ENCODE peak calls at places on chromosomes 3 and 15, in seven cellular contexts. D is dorsolateral prefrontal cortex; Q is Calu3; B is fibroblast of mammary gland; M is posterior vena cava; Y is activated T-helper 9 cell treated with anti-CD3 and anti-CD28 coated beads, Interleukin-2, amount 50 U/mL, for 16 hours; T is PC-3. L is an unnamed sample.
A peak's percentile ranks its signal among the peaks of the same experiment; 100 is the strongest.

GRCh38 chr3:78848392-78849288 is 919.2 kb downstream of the ROBO1 start:
- DNase-seq in T (peak; percentile 9), M (no peak), Q (no peak), D (no peak), B (no peak), Y (no peak), L (no peak)

GRCh38 chr3:66625464-66626216 is 124.8 kb upstream of the LRIG1 start:
- DNase-seq in Y (no peak), B (no peak), M (no peak), Q (no peak), D (no peak), T (no peak), L (no peak)

GRCh38 chr3:32137870-32138269 is 31.4 kb downstream of the GPD1L start:
- DNase-seq in B (no peak), D (no peak), T (no peak), M (no peak), Q (no peak), Y (no peak), L (no peak)

GRCh38 chr15:60840306-60840702 is 361.4 kb upstream of the ICE2 start:
- DNase-seq in M (no peak), D (no peak), Y (no peak), Q (no peak), B (peak; percentile 51), T (no peak), L (no peak)

GRCh38 chr3:72957303-72957702 is 39.3 kb upstream of the PPP4R2 start:
- DNase-seq in Y (no peak), B (no peak), D (peak; percentile 76), M (no peak), T (no peak), Q (peak; percentile 28), L (no peak)

GRCh38 chr15:74179101-74179841 is 5.8 kb downstream of the ISLR start:
- DNase-seq in Q (peak; percentile 74), B (peak; percentile 89), T (peak; percentile 91), Y (no peak), M (peak; percentile 96), D (peak; percentile 51), L (peak; percentile 70)

GRCh38 chr15:78004919-78005634 is 72.4 kb downstream of the TBC1D2B start:
- DNase-seq in T (peak; percentile 3), Q (no peak), M (peak; percentile 94), D (peak; percentile 75), Y (no peak), B (peak; percentile 95), L (peak; percentile 50)

GRCh38 chr3:188583476-188584161 is 429.7 kb downstream of the LPP start:
- DNase-seq in D (no peak), T (peak; percentile 73), Y (no peak), Q (no peak), B (peak; percentile 18), M (no peak), L (no peak)

GRCh38 chr15:58410353-58410752 is 21.4 kb upstream of the LIPC start:
- DNase-seq in M (no peak), Y (no peak), T (no peak), Q (no peak), B (peak; percentile 27), D (no peak), L (no peak)

GRCh38 chr15:96366526-96366877 is 36.0 kb downstream of the NR2F2 start:
- DNase-seq in B (no peak), M (no peak), Q (no peak), D (no peak), T (no peak), Y (no peak), L (no peak)

GRCh38 chr15:74178326-74179100 is 5.0 kb downstream of the ISLR start:
- DNase-seq in Y (no peak), B (no peak), D (peak; percentile 17), M (peak; percentile 49), T (no peak), Q (no peak), L (no peak)

GRCh38 chr3:82505079-82505756 is 743.8 kb upstream of the GBE1 start:
- DNase-seq in Q (no peak), T (no peak), D (no peak), M (no peak), Y (no peak), B (no peak), L (no peak)

GRCh38 chr15:50552238-50552637 is 5.8 kb upstream of the USP50 start:
- DNase-seq in B (no peak), T (no peak), M (no peak), Q (no peak), D (no peak), Y (no peak), L (no peak)

GRCh38 chr3:13372656-13373055 is 47.5 kb downstream of the NUP210 start:
- DNase-seq in M (no peak), D (no peak), B (no peak), Q (no peak), T (no peak), Y (no peak), L (no peak)

GRCh38 chr3:143538577-143538981 is 309.7 kb downstream of the SLC9A9 start:
- DNase-seq in D (no peak), T (no peak), Y (no peak), B (peak; percentile 97), Q (no peak), M (no peak), L (no peak)

GRCh38 chr3:190097617-190098016 is 23.1 kb downstream of the P3H2 start:
- DNase-seq in T (no peak), B (no peak), Q (no peak), Y (no peak), D (no peak), M (no peak), L (no peak)

GRCh38 chr3:8603115-8603710 is 41.4 kb downstream of the SSUH2 start:
- DNase-seq in M (no peak), D (no peak), Q (no peak), T (no peak), B (no peak), Y (no peak), L (no peak)

GRCh38 chr3:192063570-192063969 is 602.6 kb downstream of the PYDC2 start:
- DNase-seq in M (no peak), T (no peak), Y (no peak), D (no peak), B (peak; percentile 16), Q (no peak), L (no peak)

GRCh38 chr3:153680526-153680925 is 440.7 kb upstream of the ARHGEF26 start:
- DNase-seq in Q (no peak), M (no peak), Y (no peak), T (no peak), D (no peak), B (no peak), L (no peak)

GRCh38 chr15:40931300-40932142 is 2.4 kb downstream of the DLL4 start:
- DNase-seq in T (no peak), D (no peak), Q (no peak), M (no peak), Y (no peak), B (no peak), L (no peak)

GRCh38 chr15:83559310-83559966 is 94.5 kb upstream of the ADAMTSL3 start:
- DNase-seq in T (peak; percentile 87), Q (peak; percentile 72), Y (no peak), D (peak; percentile 62), B (peak; percentile 73), M (no peak), L (peak; percentile 44)

GRCh38 chr15:27088584-27089232 is 117.7 kb downstream of the GABRG3 start:
- DNase-seq in B (no peak), Y (no peak), Q (no peak), T (no peak), M (no peak), D (no peak), L (no peak)

GRCh38 chr3:133075027-133075426 is 36.8 kb downstream of the TMEM108 start:
- DNase-seq in B (no peak), Y (no peak), T (no peak), M (no peak), Q (no peak), D (no peak), L (no peak)

GRCh38 chr3:52780298-52780585 is 2.8 kb downstream of the ITIH1 start:
- DNase-seq in D (peak; percentile 21), B (no peak), Q (no peak), M (no peak), Y (no peak), T (no peak), L (no peak)

GRCh38 chr3:178454714-178455113 is 81.5 kb upstream of the KCNMB2 start:
- DNase-seq in M (peak; percentile 83), Q (no peak), B (peak; percentile 78), T (no peak), Y (no peak), D (no peak), L (no peak)

GRCh38 chr15:60695713-60696522 is 217.0 kb upstream of the ICE2 start:
- DNase-seq in T (no peak), M (no peak), Q (no peak), B (peak; percentile 52), D (no peak), Y (peak; percentile 78), L (no peak)

GRCh38 chr3:16419640-16420039 is 93.9 kb downstream of the RFTN1 start:
- DNase-seq in T (peak; percentile 11), B (peak; percentile 68), Q (no peak), M (no peak), Y (no peak), D (no peak), L (no peak)

L was measured in frontal cortex.